ENCODE peak calls at places on chromosomes 3 and 15, in six cellular contexts. G is left ventricle myocardium inferior, K is A549, D is heart left ventricle, A is Panc1, W is SK-N-SH. J is an unnamed sample.

GRCh38 chr3:31815631-31816440 is 165.2 kb downstream of the OSBPL10 start:
- DNase-seq in G (no peak), K (no peak), D (no peak), A (no peak), W (no peak), J (no peak)

GRCh38 chr3:187728930-187729583 is 16.2 kb downstream of the BCL6 start:
- DNase-seq in G (no peak), K (no peak), D (no peak), A (no peak), W (no peak), J (no peak)

GRCh38 chr3:22893631-22894377 is 309.3 kb upstream of the UBE2E2 start:
- DNase-seq in G (no peak), K (no peak), D (no peak), A (no peak), W (no peak), J (no peak)

GRCh38 chr3:36814776-36815175 is 50.4 kb upstream of the DCLK3 start:
- DNase-seq in G (no peak), K (no peak), D (no peak), A (no peak), W (no peak), J (no peak)

GRCh38 chr3:152352559-152352958 is 83.8 kb downstream of the MBNL1 start:
- DNase-seq in G (no peak), K (no peak), D (no peak), A (no peak), W (no peak), J (no peak)

GRCh38 chr15:59227021-59227420 is 20.4 kb downstream of the LDHAL6B start:
- DNase-seq in G (no peak), K (no peak), D (no peak), A (no peak), W (no peak), J (no peak)

GRCh38 chr3:193563429-193563828 is 8.7 kb upstream of the ATP13A4 start:
- DNase-seq in G (no peak), K (no peak), D (no peak), A (no peak), W (no peak), J (no peak)

GRCh38 chr3:62546266-62546665 is 172.9 kb upstream of the FEZF2 start:
- DNase-seq in G (no peak), K (no peak), D (no peak), A (no peak), W (no peak), J (no peak)

GRCh38 chr15:25177955-25178801 is 223.4 kb downstream of the SNRPN start:
- DNase-seq in G (peak), K (no peak), D (peak), A (no peak), W (no peak), J (no peak)

DNA sequence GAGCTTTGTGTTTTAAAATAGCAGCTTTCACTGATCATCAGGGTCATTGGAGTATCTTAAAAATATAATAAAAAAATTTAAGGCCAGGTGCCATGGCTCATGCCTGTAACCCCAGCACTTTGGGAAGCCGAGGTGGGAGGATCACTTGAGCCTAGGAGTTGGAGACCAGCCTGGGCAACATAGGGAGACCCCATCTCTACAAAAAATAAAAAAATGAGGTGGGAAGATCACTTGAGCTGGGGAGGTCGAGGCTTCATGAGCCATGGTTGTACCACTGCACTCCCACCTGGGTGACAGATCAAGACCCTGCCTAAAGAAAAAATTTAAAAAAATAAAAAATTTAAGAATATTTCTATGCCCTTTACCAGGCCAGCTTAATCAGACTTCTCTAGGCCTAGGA is 1.5 kb downstream of the HMCES start:
- DNase-seq in G (no peak), K (no peak), D (no peak), A (no peak), W (no peak), J (no peak)
- H3K4me3 ChIP-seq in G (peak), K (peak), D (no peak), A (peak), W (peak), J (no peak)

DNA sequence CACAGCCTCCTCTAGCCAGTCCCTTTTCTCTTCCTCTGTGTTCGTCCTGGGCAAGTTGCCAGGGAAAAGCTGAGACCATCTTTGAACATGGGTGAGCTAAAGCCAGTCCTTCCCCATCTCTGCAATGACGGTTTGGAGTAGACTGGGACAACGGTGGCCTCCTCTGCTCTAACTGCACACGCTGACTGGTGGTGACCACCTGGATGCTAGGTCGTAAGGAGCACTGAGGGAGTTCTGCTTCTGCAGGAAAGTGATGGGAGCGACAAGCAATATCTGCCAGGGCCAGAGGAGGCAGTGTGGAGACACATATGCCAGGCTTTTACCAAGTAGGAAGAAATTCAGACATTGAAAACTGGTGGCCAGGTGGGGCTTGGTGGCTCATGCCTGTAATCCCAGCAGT is 111.7 kb downstream of the NUP210 start:
- DNase-seq in G (no peak), K (peak), D (no peak), A (peak), W (peak), J (no peak)
- H3K4me3 ChIP-seq in G (no peak), K (no peak), D (no peak), A (no peak), W (no peak), J (no peak)

GRCh38 chr3:23948761-23949160 is 3.7 kb downstream of the NR1D2 start:
- DNase-seq in G (no peak), K (no peak), D (no peak), A (no peak), W (no peak), J (no peak)

GRCh38 chr3:23945903-23946751 is 1.0 kb downstream of the NR1D2 start:
- DNase-seq in G (peak), K (peak), D (peak), A (peak), W (peak), J (peak)

GRCh38 chr3:23950303-23950702 is 5.2 kb downstream of the NR1D2 start:
- DNase-seq in G (no peak), K (no peak), D (no peak), A (no peak), W (no peak), J (peak)

GRCh38 chr3:23952646-23953045 is 7.6 kb downstream of the NR1D2 start:
- DNase-seq in G (no peak), K (no peak), D (no peak), A (no peak), W (no peak), J (no peak)

DNA sequence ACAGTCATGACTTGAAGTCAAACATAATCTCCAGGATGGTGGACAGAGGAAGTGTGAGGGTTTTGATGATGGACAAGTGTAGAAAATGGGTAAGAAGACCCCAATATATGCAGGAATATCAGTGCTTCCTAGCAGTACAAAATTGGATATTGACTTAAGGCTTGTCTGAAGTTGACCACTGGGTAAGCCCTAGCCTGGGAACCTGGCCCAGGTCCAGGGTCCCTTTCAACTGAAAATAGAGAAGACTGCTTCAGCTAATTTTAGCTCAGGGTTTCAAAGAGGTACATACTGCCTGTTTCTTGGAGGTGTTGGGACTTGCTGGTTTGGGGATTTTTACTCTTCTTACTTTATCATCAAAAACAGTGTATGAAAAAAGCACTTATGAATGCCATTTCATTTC is 4.7 kb downstream of the NR1D2 start:
- DNase-seq in G (peak), K (no peak), D (peak), A (no peak), W (no peak), J (no peak)
- H3K4me3 ChIP-seq in G (peak), K (no peak), D (peak), A (no peak), W (no peak), J (no peak)

GRCh38 chr3:11624704-11625375 is 18.9 kb downstream of the VGLL4 start:
- DNase-seq in G (no peak), K (no peak), D (no peak), A (no peak), W (no peak), J (no peak)
- H3K4me3 ChIP-seq in G (no peak), K (no peak), D (no peak), A (no peak), W (no peak), J (no peak)

GRCh38 chr3:71724171-71724453 is 1.1 kb downstream of the EIF4E3 start:
- DNase-seq in G (no peak), K (no peak), D (no peak), A (no peak), W (no peak), J (no peak)
- H3K4me3 ChIP-seq in G (peak), K (peak), D (peak), A (no peak), W (peak), J (peak)

GRCh38 chr3:73043414-73043813 is 18.0 kb upstream of the EBLN2 start:
- DNase-seq in G (no peak), K (no peak), D (no peak), A (no peak), W (no peak), J (no peak)

GRCh38 chr3:73049319-73049718 is 12.1 kb upstream of the EBLN2 start:
- DNase-seq in G (no peak), K (no peak), D (no peak), A (no peak), W (no peak), J (no peak)

GRCh38 chr3:73046195-73046594 is 15.3 kb upstream of the EBLN2 start:
- DNase-seq in G (no peak), K (no peak), D (no peak), A (no peak), W (no peak), J (no peak)

GRCh38 chr3:73041537-73041936 is 19.9 kb upstream of the EBLN2 start:
- DNase-seq in G (no peak), K (no peak), D (no peak), A (no peak), W (no peak), J (no peak)

DNA sequence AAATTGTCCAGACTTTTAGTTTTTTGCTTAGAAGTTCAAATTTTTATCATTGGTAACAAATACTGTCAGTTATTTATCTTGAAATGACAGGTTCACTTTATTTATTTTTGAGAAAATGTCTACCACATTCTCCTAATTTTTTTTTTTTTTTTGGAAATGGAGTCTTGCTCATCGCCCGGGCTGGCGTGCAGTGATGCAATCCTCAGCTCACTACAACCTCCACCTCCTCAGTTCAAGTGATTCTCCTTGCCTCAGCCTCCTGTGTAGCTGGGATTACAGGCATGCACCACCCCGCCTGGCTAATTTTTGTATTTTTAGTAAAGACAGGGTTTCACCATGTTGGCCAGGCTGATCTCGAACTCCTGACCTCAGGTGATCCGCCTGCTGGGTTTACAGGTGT is 16.1 kb upstream of the EBLN2 start:
- DNase-seq in G (no peak), K (no peak), D (no peak), A (no peak), W (no peak), J (no peak)
- H3K4me3 ChIP-seq in G (no peak), K (no peak), D (no peak), A (no peak), W (no peak), J (no peak)

J was measured in SJSA1.